ENCODE peak calls at places on chromosomes 5 and 9, in four cellular contexts. U is breast epithelium, A is mesothelial cell of epicardium, C is astrocyte of the spinal cord. H is an unnamed sample.

GRCh38 chr5:74042559-74043357 is 416.8 kb downstream of the ARHGEF28 start:
- DNase-seq in U (no peak), A (no peak), C (peak; percentile 61), H (no peak)

GRCh38 chr9:134396258-134396742 is 70.0 kb downstream of the RXRA start:
- DNase-seq in U (no peak), A (no peak), C (no peak), H (no peak)

GRCh38 chr9:76373173-76373771 is 21.0 kb downstream of the RFK start:
- DNase-seq in U (no peak), A (no peak), C (peak; percentile 42), H (no peak)

GRCh38 chr5:164188733-164189148 is 683.3 kb downstream of the MAT2B start:
- DNase-seq in U (no peak), A (no peak), C (no peak), H (no peak)

GRCh38 chr9:76297721-76298239 is 96.4 kb downstream of the RFK start:
- DNase-seq in U (peak; percentile 34), A (no peak), C (peak; percentile 26), H (no peak)

GRCh38 chr9:134399435-134400056 is 73.3 kb downstream of the RXRA start:
- DNase-seq in U (no peak), A (no peak), C (peak; percentile 40), H (no peak)

GRCh38 chr9:119961774-119962408 is 592.7 kb upstream of the BRINP1 start:
- DNase-seq in U (no peak), A (no peak), C (peak; percentile 25), H (no peak)

GRCh38 chr5:31957151-31957550 is 217.0 kb downstream of the GOLPH3 start:
- DNase-seq in U (no peak), A (no peak), C (no peak), H (no peak)

GRCh38 chr5:32690153-32690552 is 21.0 kb upstream of the NPR3 start:
- DNase-seq in U (no peak), A (no peak), C (no peak), H (no peak)

GRCh38 chr9:116476935-116477381 is 210.1 kb upstream of the TRIM32 start:
- DNase-seq in U (no peak), A (no peak), C (no peak), H (no peak)

GRCh38 chr9:6938447-6938846 is 180.7 kb downstream of the KDM4C start:
- DNase-seq in U (no peak), A (no peak), C (peak; percentile 96), H (no peak)

GRCh38 chr5:157670662-157671591 is at the start of gene C5orf52:
- DNase-seq in U (no peak), A (no peak), C (peak; percentile 26), H (no peak)

GRCh38 chr5:11588803-11589202 is 315.4 kb downstream of the CTNND2 start:
- DNase-seq in U (no peak), A (no peak), C (peak; percentile 23), H (no peak)

GRCh38 chr5:179509239-179509638 is 41.1 kb upstream of the RUFY1 start:
- DNase-seq in U (no peak), A (no peak), C (no peak), H (no peak)

GRCh38 chr9:131799177-131799823 is 59.4 kb upstream of the RAPGEF1 start:
- DNase-seq in U (no peak), A (peak; percentile 68), C (peak; percentile 16), H (peak; percentile 40)

GRCh38 chr5:180161420-180162303 is 47.3 kb downstream of the RASGEF1C start:
- DNase-seq in U (peak; percentile 10), A (peak; percentile 16), C (no peak), H (no peak)

GRCh38 chr5:173573126-173573960 is 43.1 kb downstream of the BOD1 start:
- DNase-seq in U (peak; percentile 54), A (peak; percentile 60), C (peak; percentile 61), H (peak; percentile 63)

GRCh38 chr5:102750435-102750834 is 4.7 kb upstream of the PAM start:
- DNase-seq in U (no peak), A (no peak), C (no peak), H (no peak)

GRCh38 chr5:99320461-99320860 is 391.7 kb upstream of the CHD1 start:
- DNase-seq in U (no peak), A (no peak), C (no peak), H (no peak)

GRCh38 chr9:32581512-32582143 is 8.7 kb upstream of the NDUFB6 start:
- DNase-seq in U (no peak), A (no peak), C (peak; percentile 78), H (no peak)

GRCh38 chr5:88480245-88480644 is 211.6 kb upstream of the TMEM161B start:
- DNase-seq in U (no peak), A (no peak), C (peak; percentile 15), H (no peak)

GRCh38 chr5:58983496-58983895 is 400.6 kb downstream of the RAB3C start:
- DNase-seq in U (no peak), A (no peak), C (no peak), H (no peak)

GRCh38 chr5:93598997-93599371 is 16.0 kb downstream of the NR2F1 start:
- DNase-seq in U (no peak), A (no peak), C (no peak), H (no peak)

GRCh38 chr5:77224672-77225355 is 14.3 kb downstream of the PDE8B start:
- DNase-seq in U (no peak), A (no peak), C (peak; percentile 64), H (no peak)

GRCh38 chr5:16791036-16791705 is 144.9 kb downstream of the MYO10 start:
- DNase-seq in U (no peak), A (no peak), C (peak; percentile 77), H (no peak)

GRCh38 chr5:96408276-96408777 is 24.7 kb downstream of the PCSK1 start:
- DNase-seq in U (no peak), A (no peak), C (no peak), H (no peak)

GRCh38 chr5:34767127-34767526 is 71.8 kb upstream of the TTC23L start:
- DNase-seq in U (no peak), A (no peak), C (no peak), H (no peak)

GRCh38 chr9:21836437-21837161 is 34.2 kb downstream of the MTAP start:
- DNase-seq in U (no peak), A (no peak), C (peak; percentile 100), H (no peak)

GRCh38 chr5:62340979-62341378 is 35.0 kb downstream of the KIF2A start:
- DNase-seq in U (no peak), A (no peak), C (no peak), H (no peak)

GRCh38 chr5:62343428-62343827 is 37.4 kb downstream of the KIF2A start:
- DNase-seq in U (no peak), A (no peak), C (no peak), H (no peak)

GRCh38 chr5:62342476-62342837 is 36.5 kb downstream of the KIF2A start:
- DNase-seq in U (no peak), A (no peak), C (no peak), H (no peak)

GRCh38 chr5:62341783-62342475 is 35.9 kb downstream of the KIF2A start:
- DNase-seq in U (no peak), A (no peak), C (no peak), H (no peak)

GRCh38 chr5:62340392-62340791 is 34.4 kb downstream of the KIF2A start:
- DNase-seq in U (no peak), A (no peak), C (peak; percentile 11), H (no peak)
- TF ChIP-seq CTCF in U (no peak), A (no peak), C (peak; percentile 55), H (peak; percentile 9)

GRCh38 chr9:121485618-121486531 is 13.8 kb downstream of the GGTA1 start:
- DNase-seq in U (no peak), A (no peak), C (no peak), H (no peak)

GRCh38 chr9:121483473-121484031 is 16.1 kb downstream of the GGTA1 start:
- DNase-seq in U (no peak), A (no peak), C (no peak), H (no peak)

GRCh38 chr9:121484659-121485446 is 14.8 kb downstream of the GGTA1 start:
- DNase-seq in U (no peak), A (no peak), C (no peak), H (no peak)

GRCh38 chr9:121478816-121479676 is 20.6 kb downstream of the GGTA1 start:
- DNase-seq in U (no peak), A (no peak), C (no peak), H (no peak)

GRCh38 chr9:121483049-121483448 is 16.6 kb downstream of the GGTA1 start:
- DNase-seq in U (no peak), A (no peak), C (no peak), H (no peak)
- TF ChIP-seq CTCF in U (no peak), A (no peak), C (no peak), H (no peak)

DNA sequence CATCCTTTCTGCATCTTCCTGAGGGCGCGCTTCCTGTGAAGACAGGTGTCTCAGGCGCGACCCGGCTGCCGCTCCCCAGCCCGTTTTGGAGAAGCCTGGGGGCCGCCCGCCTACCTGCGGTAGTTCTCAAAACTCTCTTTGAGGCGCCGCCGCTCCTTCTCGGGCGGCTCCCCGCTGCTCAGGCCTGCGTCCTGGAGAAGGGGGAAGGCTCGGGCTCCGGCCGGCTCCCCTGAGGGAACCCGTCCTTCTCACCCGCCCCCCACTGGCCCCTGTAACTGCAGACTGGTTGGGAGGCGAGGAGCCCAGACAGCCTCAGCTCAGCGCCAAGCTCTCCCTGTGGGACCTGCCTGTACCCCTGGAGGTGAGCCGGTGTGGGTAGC is 815 bp upstream of the DNLZ start:
- DNase-seq in U (no peak), A (no peak), C (no peak), H (no peak)
- TF ChIP-seq CTCF in U (no peak), A (no peak), C (no peak), H (no peak)

GRCh38 chr5:126936775-126937418 is 93.5 kb downstream of the MARCHF3 start:
- DNase-seq in U (no peak), A (no peak), C (no peak), H (no peak)
- TF ChIP-seq CTCF in U (no peak), A (no peak), C (no peak), H (no peak)

H was measured in natural killer cell.